ENCODE peak calls at places on chromosomes 1 and 21, in nine cellular contexts. P, T, B, M, A, F, V, K and Z are unnamed samples.

GRCh38 chr1:113732802-113733201 is 26.5 kb downstream of the PHTF1 start:
- DNase-seq in P (no peak), T (no peak), B (no peak), M (no peak), A (no peak), F (no peak), V (no peak), K (no peak), Z (no peak)

GRCh38 chr1:53450225-53450624 is 9.0 kb upstream of the DMRTB1 start:
- DNase-seq in P (no peak), T (no peak), B (no peak), M (no peak), A (peak), F (peak), V (no peak), K (no peak), Z (no peak)

GRCh38 chr21:20802201-20802600 is 196.0 kb upstream of the NCAM2 start:
- DNase-seq in P (no peak), T (no peak), B (no peak), M (no peak), A (no peak), F (no peak), V (no peak), K (no peak), Z (no peak)

GRCh38 chr1:44660176-44660575 is 14.1 kb downstream of the TMEM53 start:
- DNase-seq in P (no peak), T (peak), B (peak), M (no peak), A (no peak), F (no peak), V (no peak), K (no peak), Z (no peak)

GRCh38 chr1:226404063-226404903 is 3.6 kb downstream of the PARP1 start:
- DNase-seq in P (no peak), T (no peak), B (no peak), M (no peak), A (no peak), F (no peak), V (no peak), K (no peak), Z (no peak)

GRCh38 chr1:4759671-4760070 is 105.3 kb downstream of the AJAP1 start:
- DNase-seq in P (no peak), T (no peak), B (no peak), M (no peak), A (no peak), F (no peak), V (no peak), K (no peak), Z (no peak)

GRCh38 chr1:226482975-226483660 is 65.4 kb upstream of the STUM start:
- DNase-seq in P (no peak), T (no peak), B (peak), M (no peak), A (no peak), F (no peak), V (no peak), K (no peak), Z (no peak)

GRCh38 chr1:39898648-39899603 is 2.8 kb downstream of the MYCL start:
- DNase-seq in P (no peak), T (no peak), B (peak), M (no peak), A (peak), F (peak), V (no peak), K (no peak), Z (no peak)

GRCh38 chr21:33949516-33950424 is 34.2 kb upstream of the ATP5PO start:
- DNase-seq in P (no peak), T (no peak), B (no peak), M (no peak), A (no peak), F (no peak), V (no peak), K (no peak), Z (peak)

GRCh38 chr1:19368050-19368449 is 55.9 kb downstream of the SLC66A1 start:
- DNase-seq in P (no peak), T (no peak), B (no peak), M (no peak), A (no peak), F (no peak), V (no peak), K (no peak), Z (no peak)

GRCh38 chr1:154548028-154548427 is 10.4 kb downstream of the UBE2Q1 start:
- DNase-seq in P (no peak), T (no peak), B (peak), M (no peak), A (no peak), F (no peak), V (no peak), K (no peak), Z (no peak)

GRCh38 chr1:168485048-168485447 is 58.7 kb downstream of the XCL2 start:
- DNase-seq in P (no peak), T (peak), B (no peak), M (peak), A (no peak), F (no peak), V (no peak), K (no peak), Z (no peak)

GRCh38 chr21:32605469-32605868 is 6.7 kb downstream of the CFAP298 start:
- DNase-seq in P (no peak), T (no peak), B (no peak), M (no peak), A (no peak), F (no peak), V (no peak), K (no peak), Z (no peak)

GRCh38 chr1:155071701-155072100 is 6.9 kb upstream of the EFNA3 start:
- DNase-seq in P (no peak), T (peak), B (no peak), M (no peak), A (peak), F (no peak), V (no peak), K (no peak), Z (no peak)

GRCh38 chr1:28437924-28438699 is 67.7 kb upstream of the RCC1 start:
- DNase-seq in P (peak), T (peak), B (peak), M (peak), A (peak), F (peak), V (peak), K (peak), Z (no peak)

GRCh38 chr1:43952731-43953350 is 6.1 kb downstream of the IPO13 start:
- DNase-seq in P (no peak), T (no peak), B (no peak), M (no peak), A (peak), F (peak), V (no peak), K (no peak), Z (no peak)

GRCh38 chr1:157992813-157993178 is 649 bp upstream of the KIRREL1 start:
- DNase-seq in P (no peak), T (no peak), B (no peak), M (no peak), A (no peak), F (no peak), V (no peak), K (no peak), Z (no peak)

GRCh38 chr1:47592296-47592975 is 154.6 kb downstream of the FOXD2 start:
- DNase-seq in P (no peak), T (no peak), B (no peak), M (no peak), A (no peak), F (no peak), V (no peak), K (no peak), Z (no peak)